ENCODE peak calls at places on chromosomes 3 and 15, in four cellular contexts. One of them, this sample, is unnamed.

GRCh38 chr3:180391001-180391400 is 211.0 kb upstream of the TTC14 start:
- DNase-seq in stimulated activated CD8-positive, alpha-beta memory T cell treated with anti-CD3 and anti-CD28 coated beads, Interleukin-7, amount 100 ng/mL, for 1 hour: no peak
- DNase-seq in fibroblast of villous mesenchyme: no peak
- DNase-seq in anterior cingulate cortex: no peak
- DNase-seq in this sample: no peak

GRCh38 chr15:97893988-97894387 is 66.5 kb upstream of the ARRDC4 start:
- DNase-seq in stimulated activated CD8-positive, alpha-beta memory T cell treated with anti-CD3 and anti-CD28 coated beads, Interleukin-7, amount 100 ng/mL, for 1 hour: no peak
- DNase-seq in fibroblast of villous mesenchyme: no peak
- DNase-seq in anterior cingulate cortex: no peak
- DNase-seq in this sample: no peak

GRCh38 chr15:29952245-29952644 is 130.0 kb upstream of the TJP1 start:
- DNase-seq in stimulated activated CD8-positive, alpha-beta memory T cell treated with anti-CD3 and anti-CD28 coated beads, Interleukin-7, amount 100 ng/mL, for 1 hour: no peak
- DNase-seq in fibroblast of villous mesenchyme: no peak
- DNase-seq in anterior cingulate cortex: no peak
- DNase-seq in this sample: no peak

GRCh38 chr3:66403268-66403990 is 97.4 kb downstream of the LRIG1 start:
- DNase-seq in stimulated activated CD8-positive, alpha-beta memory T cell treated with anti-CD3 and anti-CD28 coated beads, Interleukin-7, amount 100 ng/mL, for 1 hour: no peak
- DNase-seq in fibroblast of villous mesenchyme: peak
- DNase-seq in anterior cingulate cortex: no peak
- DNase-seq in this sample: no peak

GRCh38 chr15:85030301-85031049 is 48.8 kb downstream of the PDE8A start:
- DNase-seq in stimulated activated CD8-positive, alpha-beta memory T cell treated with anti-CD3 and anti-CD28 coated beads, Interleukin-7, amount 100 ng/mL, for 1 hour: no peak
- DNase-seq in fibroblast of villous mesenchyme: peak
- DNase-seq in anterior cingulate cortex: no peak
- DNase-seq in this sample: no peak

GRCh38 chr15:66253643-66254363 is at the start of gene MEGF11:
- DNase-seq in stimulated activated CD8-positive, alpha-beta memory T cell treated with anti-CD3 and anti-CD28 coated beads, Interleukin-7, amount 100 ng/mL, for 1 hour: no peak
- DNase-seq in fibroblast of villous mesenchyme: peak
- DNase-seq in anterior cingulate cortex: no peak
- DNase-seq in this sample: peak

GRCh38 chr15:69087581-69087980 is 72.9 kb upstream of the GLCE start:
- DNase-seq in stimulated activated CD8-positive, alpha-beta memory T cell treated with anti-CD3 and anti-CD28 coated beads, Interleukin-7, amount 100 ng/mL, for 1 hour: no peak
- DNase-seq in fibroblast of villous mesenchyme: no peak
- DNase-seq in anterior cingulate cortex: no peak
- DNase-seq in this sample: no peak

GRCh38 chr3:37149246-37149645 is 25.1 kb downstream of the LRRFIP2 start:
- DNase-seq in stimulated activated CD8-positive, alpha-beta memory T cell treated with anti-CD3 and anti-CD28 coated beads, Interleukin-7, amount 100 ng/mL, for 1 hour: no peak
- DNase-seq in fibroblast of villous mesenchyme: no peak
- DNase-seq in anterior cingulate cortex: no peak
- DNase-seq in this sample: no peak

GRCh38 chr3:43774799-43775198 is 84.1 kb downstream of the ABHD5 start:
- DNase-seq in stimulated activated CD8-positive, alpha-beta memory T cell treated with anti-CD3 and anti-CD28 coated beads, Interleukin-7, amount 100 ng/mL, for 1 hour: no peak
- DNase-seq in fibroblast of villous mesenchyme: no peak
- DNase-seq in anterior cingulate cortex: no peak
- DNase-seq in this sample: no peak

GRCh38 chr3:36792342-36792741 is 28.0 kb upstream of the DCLK3 start:
- DNase-seq in stimulated activated CD8-positive, alpha-beta memory T cell treated with anti-CD3 and anti-CD28 coated beads, Interleukin-7, amount 100 ng/mL, for 1 hour: no peak
- DNase-seq in fibroblast of villous mesenchyme: peak
- DNase-seq in anterior cingulate cortex: no peak
- DNase-seq in this sample: peak

GRCh38 chr3:156593814-156594213 is 38.9 kb upstream of the SSR3 start:
- DNase-seq in stimulated activated CD8-positive, alpha-beta memory T cell treated with anti-CD3 and anti-CD28 coated beads, Interleukin-7, amount 100 ng/mL, for 1 hour: no peak
- DNase-seq in fibroblast of villous mesenchyme: no peak
- DNase-seq in anterior cingulate cortex: no peak
- DNase-seq in this sample: no peak

GRCh38 chr3:69255928-69256327 is 130.0 kb downstream of the FRMD4B start:
- DNase-seq in stimulated activated CD8-positive, alpha-beta memory T cell treated with anti-CD3 and anti-CD28 coated beads, Interleukin-7, amount 100 ng/mL, for 1 hour: no peak
- DNase-seq in fibroblast of villous mesenchyme: no peak
- DNase-seq in anterior cingulate cortex: no peak
- DNase-seq in this sample: no peak

GRCh38 chr3:132268956-132269355 is 48.3 kb upstream of the ACP3 start:
- DNase-seq in stimulated activated CD8-positive, alpha-beta memory T cell treated with anti-CD3 and anti-CD28 coated beads, Interleukin-7, amount 100 ng/mL, for 1 hour: no peak
- DNase-seq in fibroblast of villous mesenchyme: peak
- DNase-seq in anterior cingulate cortex: no peak
- DNase-seq in this sample: peak

GRCh38 chr3:134971359-134971758 is 176.3 kb downstream of the EPHB1 start:
- DNase-seq in stimulated activated CD8-positive, alpha-beta memory T cell treated with anti-CD3 and anti-CD28 coated beads, Interleukin-7, amount 100 ng/mL, for 1 hour: no peak
- DNase-seq in fibroblast of villous mesenchyme: no peak
- DNase-seq in anterior cingulate cortex: no peak
- DNase-seq in this sample: no peak

GRCh38 chr3:183506674-183507290 is 48.7 kb downstream of the KLHL6 start:
- DNase-seq in stimulated activated CD8-positive, alpha-beta memory T cell treated with anti-CD3 and anti-CD28 coated beads, Interleukin-7, amount 100 ng/mL, for 1 hour: no peak
- DNase-seq in fibroblast of villous mesenchyme: no peak
- DNase-seq in anterior cingulate cortex: no peak
- DNase-seq in this sample: peak

GRCh38 chr3:112376996-112377395 is 44.0 kb downstream of the CD200 start:
- DNase-seq in stimulated activated CD8-positive, alpha-beta memory T cell treated with anti-CD3 and anti-CD28 coated beads, Interleukin-7, amount 100 ng/mL, for 1 hour: no peak
- DNase-seq in fibroblast of villous mesenchyme: peak
- DNase-seq in anterior cingulate cortex: no peak
- DNase-seq in this sample: peak

GRCh38 chr3:144229237-144229830 is 257.7 kb downstream of the DIPK2A start:
- DNase-seq in stimulated activated CD8-positive, alpha-beta memory T cell treated with anti-CD3 and anti-CD28 coated beads, Interleukin-7, amount 100 ng/mL, for 1 hour: no peak
- DNase-seq in fibroblast of villous mesenchyme: no peak
- DNase-seq in anterior cingulate cortex: no peak
- DNase-seq in this sample: peak

GRCh38 chr3:122351612-122352011 is 26.6 kb downstream of the CSTA start:
- DNase-seq in stimulated activated CD8-positive, alpha-beta memory T cell treated with anti-CD3 and anti-CD28 coated beads, Interleukin-7, amount 100 ng/mL, for 1 hour: no peak
- DNase-seq in fibroblast of villous mesenchyme: no peak
- DNase-seq in anterior cingulate cortex: no peak
- DNase-seq in this sample: no peak

GRCh38 chr3:172317984-172318383 is 130.3 kb downstream of the GHSR start:
- DNase-seq in stimulated activated CD8-positive, alpha-beta memory T cell treated with anti-CD3 and anti-CD28 coated beads, Interleukin-7, amount 100 ng/mL, for 1 hour: no peak
- DNase-seq in fibroblast of villous mesenchyme: peak
- DNase-seq in anterior cingulate cortex: no peak
- DNase-seq in this sample: peak

GRCh38 chr15:36907295-36907694 is 193.1 kb downstream of the MEIS2 start:
- DNase-seq in stimulated activated CD8-positive, alpha-beta memory T cell treated with anti-CD3 and anti-CD28 coated beads, Interleukin-7, amount 100 ng/mL, for 1 hour: no peak
- DNase-seq in fibroblast of villous mesenchyme: no peak
- DNase-seq in anterior cingulate cortex: no peak
- DNase-seq in this sample: no peak

GRCh38 chr15:67140078-67140833 is 74.9 kb downstream of the SMAD3 start:
- DNase-seq in stimulated activated CD8-positive, alpha-beta memory T cell treated with anti-CD3 and anti-CD28 coated beads, Interleukin-7, amount 100 ng/mL, for 1 hour: no peak
- DNase-seq in fibroblast of villous mesenchyme: no peak
- DNase-seq in anterior cingulate cortex: no peak
- DNase-seq in this sample: no peak